ENCODE peak calls at places on chromosomes 4 and X, in five cellular contexts. One of them, this sample, is unnamed.

GRCh38 chrX:48606091-48606490 is 8.8 kb downstream of the WDR13 start:
- DNase-seq in lower leg skin: no peak
- DNase-seq in choroid plexus epithelial cell: no peak
- DNase-seq in fibroblast of pulmonary artery: no peak
- DNase-seq in heart right ventricle: no peak
- DNase-seq in this sample: no peak

GRCh38 chr4:154332681-154333421 is 158.7 kb downstream of the DCHS2 start:
- DNase-seq in fibroblast of pulmonary artery: peak
- DNase-seq in choroid plexus epithelial cell: no peak
- DNase-seq in heart right ventricle: peak
- DNase-seq in lower leg skin: no peak
- DNase-seq in this sample: no peak

GRCh38 chrX:19566359-19567141 is 51.2 kb upstream of the MAP3K15 start:
- DNase-seq in heart right ventricle: no peak
- DNase-seq in lower leg skin: no peak
- DNase-seq in fibroblast of pulmonary artery: peak
- DNase-seq in choroid plexus epithelial cell: peak
- DNase-seq in this sample: no peak

GRCh38 chr4:94595880-94596483 is 144.2 kb downstream of the PDLIM5 start:
- DNase-seq in heart right ventricle: no peak
- DNase-seq in fibroblast of pulmonary artery: peak
- DNase-seq in choroid plexus epithelial cell: peak
- DNase-seq in lower leg skin: no peak
- DNase-seq in this sample: no peak

GRCh38 chrX:116272881-116273280 is 102.3 kb downstream of the AGTR2 start:
- DNase-seq in heart right ventricle: no peak
- DNase-seq in choroid plexus epithelial cell: peak
- DNase-seq in lower leg skin: no peak
- DNase-seq in fibroblast of pulmonary artery: peak
- DNase-seq in this sample: no peak

GRCh38 chrX:63525491-63525890 is 174.4 kb upstream of the SPIN4 start:
- DNase-seq in fibroblast of pulmonary artery: no peak
- DNase-seq in lower leg skin: no peak
- DNase-seq in heart right ventricle: no peak
- DNase-seq in choroid plexus epithelial cell: no peak
- DNase-seq in this sample: no peak

GRCh38 chr4:8176547-8177399 is 18.2 kb upstream of the ABLIM2 start:
- DNase-seq in choroid plexus epithelial cell: peak
- DNase-seq in fibroblast of pulmonary artery: peak
- DNase-seq in lower leg skin: no peak
- DNase-seq in heart right ventricle: no peak
- DNase-seq in this sample: peak

GRCh38 chr4:106366026-106366425 is 2.6 kb downstream of the GIMD1 start:
- DNase-seq in heart right ventricle: no peak
- DNase-seq in choroid plexus epithelial cell: peak
- DNase-seq in fibroblast of pulmonary artery: peak
- DNase-seq in lower leg skin: no peak
- DNase-seq in this sample: no peak

GRCh38 chr4:75037253-75037652 is 104.3 kb downstream of the PARM1 start:
- DNase-seq in choroid plexus epithelial cell: no peak
- DNase-seq in heart right ventricle: no peak
- DNase-seq in lower leg skin: no peak
- DNase-seq in fibroblast of pulmonary artery: no peak
- DNase-seq in this sample: no peak

GRCh38 chr4:161655148-161655547 is 508.7 kb downstream of the FSTL5 start:
- DNase-seq in lower leg skin: no peak
- DNase-seq in heart right ventricle: no peak
- DNase-seq in fibroblast of pulmonary artery: no peak
- DNase-seq in choroid plexus epithelial cell: no peak
- DNase-seq in this sample: no peak

GRCh38 chr4:3176625-3177229 is 72.2 kb upstream of the MSANTD1 start:
- DNase-seq in heart right ventricle: no peak
- DNase-seq in fibroblast of pulmonary artery: no peak
- DNase-seq in lower leg skin: no peak
- DNase-seq in choroid plexus epithelial cell: no peak
- DNase-seq in this sample: no peak

GRCh38 chr4:26509681-26510333 is 19.5 kb upstream of the CCKAR start:
- DNase-seq in heart right ventricle: no peak
- DNase-seq in fibroblast of pulmonary artery: no peak
- DNase-seq in lower leg skin: no peak
- DNase-seq in choroid plexus epithelial cell: no peak
- DNase-seq in this sample: no peak

GRCh38 chr4:184328022-184328736 is 110.5 kb upstream of the ENPP6 start:
- DNase-seq in lower leg skin: no peak
- DNase-seq in heart right ventricle: no peak
- DNase-seq in fibroblast of pulmonary artery: no peak
- DNase-seq in choroid plexus epithelial cell: no peak
- DNase-seq in this sample: no peak

GRCh38 chr4:186936496-186937375 is 213.1 kb upstream of the FAT1 start:
- DNase-seq in lower leg skin: no peak
- DNase-seq in heart right ventricle: no peak
- DNase-seq in choroid plexus epithelial cell: peak
- DNase-seq in fibroblast of pulmonary artery: peak
- DNase-seq in this sample: no peak

GRCh38 chr4:17322514-17322913 is 189.4 kb downstream of the QDPR start:
- DNase-seq in lower leg skin: no peak
- DNase-seq in fibroblast of pulmonary artery: no peak
- DNase-seq in heart right ventricle: no peak
- DNase-seq in choroid plexus epithelial cell: no peak
- DNase-seq in this sample: no peak

DNA sequence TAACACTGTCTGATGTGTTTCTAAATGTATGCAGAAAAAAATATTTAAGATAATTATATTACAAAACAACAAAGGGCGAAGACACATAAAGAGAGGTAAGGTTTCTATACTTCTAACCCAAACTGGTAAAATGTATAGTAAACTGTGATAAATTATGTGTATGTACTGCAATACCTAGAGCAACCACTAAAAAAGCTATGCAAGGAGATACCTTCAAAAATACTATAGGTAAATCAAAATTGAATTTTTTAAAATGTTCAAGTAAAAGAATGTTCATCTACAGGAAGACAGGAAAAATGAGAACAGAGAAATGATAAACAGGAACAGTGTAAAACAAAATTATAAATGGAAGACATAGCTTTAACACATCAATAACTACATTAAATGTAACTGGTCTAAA is 27.3 kb upstream of the RAI2 start:
- DNase-seq in fibroblast of pulmonary artery: no peak
- DNase-seq in choroid plexus epithelial cell: no peak
- DNase-seq in heart right ventricle: no peak
- DNase-seq in lower leg skin: no peak
- DNase-seq in this sample: no peak
- TF ChIP-seq CTCF in fibroblast of pulmonary artery: no peak
- TF ChIP-seq CTCF in choroid plexus epithelial cell: no peak
- TF ChIP-seq CTCF in heart right ventricle: no peak
- TF ChIP-seq CTCF in lower leg skin: no peak
- TF ChIP-seq CTCF in this sample: peak

GRCh38 chr4:4595252-4595651 is 53.4 kb upstream of the STX18 start:
- DNase-seq in lower leg skin: peak
- DNase-seq in fibroblast of pulmonary artery: no peak
- DNase-seq in choroid plexus epithelial cell: no peak
- DNase-seq in heart right ventricle: no peak
- DNase-seq in this sample: no peak
- TF ChIP-seq CTCF in lower leg skin: no peak
- TF ChIP-seq CTCF in fibroblast of pulmonary artery: peak
- TF ChIP-seq CTCF in choroid plexus epithelial cell: peak
- TF ChIP-seq CTCF in heart right ventricle: peak
- TF ChIP-seq CTCF in this sample: peak

DNA sequence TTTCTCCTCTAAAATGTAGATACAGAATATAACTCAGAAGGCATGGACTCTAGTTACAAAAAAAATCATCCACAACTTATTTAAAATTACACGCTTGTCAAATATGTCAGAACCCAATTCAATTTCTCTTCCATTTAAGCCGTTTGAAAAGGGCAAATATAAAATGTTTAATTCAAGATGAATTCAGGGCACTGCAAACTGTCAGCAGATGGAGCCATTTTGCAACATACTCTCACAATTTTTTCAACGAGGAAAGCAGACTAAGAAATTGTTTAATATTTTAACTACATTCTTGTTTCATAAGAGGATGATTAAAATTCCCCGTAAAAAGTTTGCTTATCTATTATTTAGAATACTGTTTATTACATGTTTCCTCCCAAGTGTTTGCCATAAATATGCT is 321.3 kb upstream of the CPXCR1 start:
- DNase-seq in heart right ventricle: no peak
- DNase-seq in choroid plexus epithelial cell: peak
- DNase-seq in lower leg skin: no peak
- DNase-seq in fibroblast of pulmonary artery: peak
- DNase-seq in this sample: no peak
- TF ChIP-seq CTCF in heart right ventricle: no peak
- TF ChIP-seq CTCF in choroid plexus epithelial cell: peak
- TF ChIP-seq CTCF in lower leg skin: no peak
- TF ChIP-seq CTCF in fibroblast of pulmonary artery: peak
- TF ChIP-seq CTCF in this sample: peak

GRCh38 chrX:40173662-40174593 is 76.2 kb upstream of the BCOR start:
- DNase-seq in choroid plexus epithelial cell: peak
- DNase-seq in lower leg skin: no peak
- DNase-seq in heart right ventricle: no peak
- DNase-seq in fibroblast of pulmonary artery: no peak
- DNase-seq in this sample: no peak
- TF ChIP-seq CTCF in choroid plexus epithelial cell: no peak
- TF ChIP-seq CTCF in lower leg skin: no peak
- TF ChIP-seq CTCF in heart right ventricle: no peak
- TF ChIP-seq CTCF in fibroblast of pulmonary artery: no peak
- TF ChIP-seq CTCF in this sample: no peak

GRCh38 chr4:151768835-151769234 is 8.0 kb upstream of the GATB start:
- DNase-seq in fibroblast of pulmonary artery: no peak
- DNase-seq in choroid plexus epithelial cell: no peak
- DNase-seq in lower leg skin: no peak
- DNase-seq in heart right ventricle: no peak
- DNase-seq in this sample: no peak

GRCh38 chr4:151772322-151772721 is 11.5 kb upstream of the GATB start:
- DNase-seq in lower leg skin: no peak
- DNase-seq in fibroblast of pulmonary artery: no peak
- DNase-seq in choroid plexus epithelial cell: no peak
- DNase-seq in heart right ventricle: no peak
- DNase-seq in this sample: no peak

GRCh38 chr4:151771664-151772063 is 10.9 kb upstream of the GATB start:
- DNase-seq in heart right ventricle: no peak
- DNase-seq in choroid plexus epithelial cell: no peak
- DNase-seq in lower leg skin: no peak
- DNase-seq in fibroblast of pulmonary artery: no peak
- DNase-seq in this sample: no peak

GRCh38 chr4:151770154-151770553 is 9.3 kb upstream of the GATB start:
- DNase-seq in lower leg skin: no peak
- DNase-seq in heart right ventricle: no peak
- DNase-seq in choroid plexus epithelial cell: no peak
- DNase-seq in fibroblast of pulmonary artery: no peak
- DNase-seq in this sample: no peak

DNA sequence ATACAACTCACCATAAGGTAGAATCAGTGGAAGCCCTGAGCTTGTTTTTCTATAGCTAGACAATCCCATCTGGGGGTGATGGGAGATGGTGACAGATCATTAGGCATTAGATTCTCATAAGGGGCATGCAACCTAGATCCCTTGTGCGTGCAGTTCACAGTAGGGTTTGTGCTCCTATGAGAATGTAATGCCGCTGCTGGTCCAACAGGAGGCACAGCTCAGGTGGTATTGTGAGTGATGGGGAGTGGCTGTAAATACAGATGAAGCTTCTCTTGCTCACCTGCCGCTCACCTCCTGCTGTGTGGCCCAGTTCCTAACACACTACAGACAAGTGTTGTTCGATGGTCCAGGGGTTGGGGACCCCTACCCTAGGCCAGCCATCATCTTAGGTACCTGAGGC is 5.9 kb upstream of the GATB start:
- DNase-seq in choroid plexus epithelial cell: no peak
- DNase-seq in heart right ventricle: no peak
- DNase-seq in lower leg skin: no peak
- DNase-seq in fibroblast of pulmonary artery: no peak
- DNase-seq in this sample: no peak
- TF ChIP-seq CTCF in choroid plexus epithelial cell: peak
- TF ChIP-seq CTCF in heart right ventricle: no peak
- TF ChIP-seq CTCF in lower leg skin: no peak
- TF ChIP-seq CTCF in fibroblast of pulmonary artery: no peak
- TF ChIP-seq CTCF in this sample: peak

DNA sequence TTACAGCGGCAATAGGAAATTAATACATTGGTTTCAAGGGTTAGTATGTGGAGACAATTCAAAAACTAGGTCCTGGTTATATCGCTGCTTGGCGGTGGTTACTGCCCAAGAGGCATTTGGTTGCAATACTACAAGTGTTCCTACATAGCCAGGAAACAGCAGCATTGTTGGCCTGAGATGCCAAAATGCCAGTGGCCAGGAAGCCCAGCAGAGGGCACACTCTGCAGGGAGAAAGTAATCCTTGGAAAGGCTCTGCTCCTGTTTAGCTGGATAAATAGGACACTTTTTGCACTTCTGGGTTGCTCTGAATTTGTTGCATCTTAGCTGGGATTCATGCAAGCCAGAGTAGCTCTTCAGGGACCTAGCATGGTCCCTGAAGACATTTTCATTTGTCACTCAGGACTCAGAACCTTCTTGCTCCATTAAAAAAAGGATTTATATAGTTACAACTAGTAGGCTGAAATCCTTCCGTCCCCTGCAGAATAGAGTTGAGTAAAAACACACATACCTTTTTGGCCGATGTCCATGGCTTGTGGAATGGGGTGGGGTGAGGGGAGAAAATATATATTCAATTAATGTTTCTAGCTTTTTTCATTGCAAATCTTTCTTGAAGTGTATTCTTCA is 8.1 kb upstream of the GPR119 start:
- DNase-seq in fibroblast of pulmonary artery: peak
- DNase-seq in lower leg skin: no peak
- DNase-seq in heart right ventricle: peak
- DNase-seq in choroid plexus epithelial cell: peak
- DNase-seq in this sample: peak
- TF ChIP-seq CTCF in fibroblast of pulmonary artery: peak
- TF ChIP-seq CTCF in lower leg skin: no peak
- TF ChIP-seq CTCF in heart right ventricle: peak
- TF ChIP-seq CTCF in choroid plexus epithelial cell: peak
- TF ChIP-seq CTCF in this sample: peak

GRCh38 chrX:68698955-68699354 is 51.5 kb downstream of the STARD8 start:
- DNase-seq in fibroblast of pulmonary artery: no peak
- DNase-seq in heart right ventricle: no peak
- DNase-seq in lower leg skin: no peak
- DNase-seq in choroid plexus epithelial cell: no peak
- DNase-seq in this sample: no peak
- TF ChIP-seq CTCF in fibroblast of pulmonary artery: no peak
- TF ChIP-seq CTCF in heart right ventricle: no peak
- TF ChIP-seq CTCF in lower leg skin: no peak
- TF ChIP-seq CTCF in choroid plexus epithelial cell: no peak
- TF ChIP-seq CTCF in this sample: no peak

GRCh38 chr4:128221556-128221955 is 66.1 kb downstream of the PGRMC2 start:
- DNase-seq in choroid plexus epithelial cell: peak
- DNase-seq in lower leg skin: no peak
- DNase-seq in heart right ventricle: no peak
- DNase-seq in fibroblast of pulmonary artery: no peak
- DNase-seq in this sample: no peak

GRCh38 chr4:128225148-128225547 is 62.5 kb downstream of the PGRMC2 start:
- DNase-seq in heart right ventricle: no peak
- DNase-seq in lower leg skin: no peak
- DNase-seq in choroid plexus epithelial cell: peak
- DNase-seq in fibroblast of pulmonary artery: peak
- DNase-seq in this sample: no peak

GRCh38 chr4:128220286-128221235 is 67.1 kb downstream of the PGRMC2 start:
- DNase-seq in fibroblast of pulmonary artery: peak
- DNase-seq in lower leg skin: no peak
- DNase-seq in heart right ventricle: no peak
- DNase-seq in choroid plexus epithelial cell: peak
- DNase-seq in this sample: no peak
- TF ChIP-seq CTCF in fibroblast of pulmonary artery: peak
- TF ChIP-seq CTCF in lower leg skin: no peak
- TF ChIP-seq CTCF in heart right ventricle: peak
- TF ChIP-seq CTCF in choroid plexus epithelial cell: peak
- TF ChIP-seq CTCF in this sample: peak

This sample was measured in progenitor cell of endocrine pancreas.